ENCODE peak calls at places on chromosome 14, in four cellular contexts. B is K562, G is lower leg skin, I is uterus. F is an unnamed sample.

GRCh38 chr14:98901511-98902205 is 370.3 kb downstream of the BCL11B start:
- DNase-seq in B (no peak), G (no peak), I (no peak), F (no peak)

GRCh38 chr14:99259327-99259726 is 12.7 kb downstream of the BCL11B start:
- DNase-seq in B (no peak), G (no peak), I (no peak), F (no peak)

GRCh38 chr14:73238262-73238852 is 1.1 kb downstream of the PAPLN start:
- DNase-seq in B (no peak), G (no peak), I (no peak), F (no peak)

GRCh38 chr14:72822946-72823611 is 70.8 kb downstream of the DPF3 start:
- DNase-seq in B (peak; percentile 47), G (no peak), I (no peak), F (peak; percentile 91)

GRCh38 chr14:32422440-32422839 is 93.3 kb downstream of the AKAP6 start:
- DNase-seq in B (no peak), G (no peak), I (no peak), F (no peak)

GRCh38 chr14:24959791-24960331 is 90.1 kb downstream of the STXBP6 start:
- DNase-seq in B (no peak), G (no peak), I (no peak), F (no peak)

GRCh38 chr14:54797986-54798385 is 104.6 kb downstream of the GCH1 start:
- DNase-seq in B (no peak), G (no peak), I (no peak), F (no peak)

GRCh38 chr14:71658261-71658860 is 273.9 kb upstream of the RGS6 start:
- DNase-seq in B (no peak), G (no peak), I (no peak), F (no peak)

GRCh38 chr14:105481886-105482454 is 4.7 kb upstream of the CRIP1 start:
- DNase-seq in B (peak; percentile 65), G (peak; percentile 96), I (peak; percentile 94), F (peak; percentile 95)

GRCh38 chr14:91879196-91879595 is 11.9 kb upstream of the TC2N start:
- DNase-seq in B (no peak), G (no peak), I (no peak), F (no peak)

GRCh38 chr14:53842938-53843337 is 113.7 kb downstream of the BMP4 start:
- DNase-seq in B (no peak), G (no peak), I (no peak), F (no peak)

GRCh38 chr14:21038416-21039058 is 3.6 kb upstream of the RNASE7 start:
- DNase-seq in B (no peak), G (no peak), I (no peak), F (no peak)

GRCh38 chr14:22841769-22842168 is 5.4 kb downstream of the MMP14 start:
- DNase-seq in B (no peak), G (no peak), I (no peak), F (no peak)
- H3K4me3 ChIP-seq in B (no peak overlapping the region), G (no peak overlapping the region), I (no peak overlapping the region), F (no peak overlapping the region)

GRCh38 chr14:70192915-70193314 is 4.2 kb upstream of the SLC8A3 start:
- DNase-seq in B (no peak), G (no peak), I (no peak), F (no peak)
- TF ChIP-seq CTCF in B (no peak), G (no peak), I (no peak), F (no peak)

GRCh38 chr14:69092840-69093422 is 60.0 kb downstream of the DCAF5 start:
- DNase-seq in B (no peak), G (no peak), I (no peak), F (no peak)
- H3K4me3 ChIP-seq in B (no peak overlapping the region), G (no peak overlapping the region), I (no peak overlapping the region), F (no peak overlapping the region)

GRCh38 chr14:59022144-59022543 is 166.3 kb upstream of the DAAM1 start:
- DNase-seq in B (no peak), G (no peak), I (no peak), F (no peak)
- TF ChIP-seq CTCF in B (no peak), G (no peak), I (no peak), F (peak; percentile 34)